ENCODE peak calls at places on chromosome 12, in nine cellular contexts. B is lung; W is effector memory CD4-positive, alpha-beta T cell; R is neural progenitor cell; A is tibial nerve; L is astrocyte; S is kidney; U is endothelial cell of umbilical vein; Q is CD4-positive, CD25-positive, alpha-beta regulatory T cell. C is an unnamed sample.
A peak's percentile ranks its signal among the peaks of the same experiment; 100 is the strongest.

GRCh38 chr12:95224202-95225170 is 6.9 kb downstream of the VEZT start:
- DNase-seq in B (no peak), W (no peak), R (no peak), A (no peak), L (peak; percentile 84), S (no peak), U (no peak), Q (no peak), C (no peak)

GRCh38 chr12:127785535-127785934 is 481.4 kb upstream of the TMEM132C start:
- DNase-seq in B (no peak), W (no peak), R (no peak), A (no peak), L (peak; percentile 72), S (no peak), U (no peak), Q (no peak), C (peak; percentile 31)

GRCh38 chr12:60714141-60714900 is 1118.5 kb downstream of the SLC16A7 start:
- DNase-seq in B (no peak), W (no peak), R (no peak), A (no peak), L (no peak), S (no peak), U (no peak), Q (no peak), C (no peak)

GRCh38 chr12:20596036-20596435 is 99.1 kb upstream of the SLCO1C1 start:
- DNase-seq in B (no peak), W (no peak), R (no peak), A (no peak), L (no peak), S (no peak), U (no peak), Q (no peak), C (no peak)

GRCh38 chr12:51128905-51129304 is 44.0 kb downstream of the TFCP2 start:
- DNase-seq in B (no peak), W (no peak), R (no peak), A (no peak), L (peak; percentile 33), S (no peak), U (no peak), Q (no peak), C (peak; percentile 9)

GRCh38 chr12:91562476-91562875 is 379.9 kb upstream of the DCN start:
- DNase-seq in B (no peak), W (no peak), R (no peak), A (no peak), L (no peak), S (no peak), U (no peak), Q (peak; percentile 20), C (no peak)

GRCh38 chr12:124621296-124621660 is 53.9 kb upstream of the NCOR2 start:
- DNase-seq in B (peak; percentile 80), W (no peak), R (no peak), A (peak; percentile 70), L (peak; percentile 90), S (no peak), U (no peak), Q (no peak), C (no peak)

GRCh38 chr12:72276212-72276865 is 4.2 kb downstream of the TRHDE start:
- DNase-seq in B (no peak), W (no peak), R (no peak), A (no peak), L (no peak), S (no peak), U (no peak), Q (no peak), C (no peak)

GRCh38 chr12:8742501-8742900 is 44.7 kb downstream of the RIMKLB start:
- DNase-seq in B (no peak), W (no peak), R (no peak), A (no peak), L (peak; percentile 73), S (no peak), U (no peak), Q (no peak), C (no peak)

GRCh38 chr12:108046135-108046534 is 83.0 kb upstream of the WSCD2 start:
- DNase-seq in B (no peak), W (no peak), R (no peak), A (no peak), L (no peak), S (no peak), U (no peak), Q (no peak), C (peak; percentile 5)

GRCh38 chr12:93135286-93136239 is 206.5 kb upstream of the EEA1 start:
- DNase-seq in B (no peak), W (no peak), R (no peak), A (no peak), L (no peak), S (no peak), U (peak; percentile 90), Q (no peak), C (peak; percentile 30)

GRCh38 chr12:111430418-111431353 is 25.0 kb downstream of the SH2B3 start:
- DNase-seq in B (no peak), W (peak; percentile 78), R (no peak), A (no peak), L (no peak), S (peak; percentile 67), U (peak; percentile 73), Q (peak; percentile 55), C (no peak)

GRCh38 chr12:2912216-2912575 is 21.5 kb downstream of the TULP3 start:
- DNase-seq in B (no peak), W (no peak), R (no peak), A (no peak), L (no peak), S (no peak), U (no peak), Q (no peak), C (no peak)
- H3K27ac ChIP-seq in B (no peak overlapping the region), W (no peak overlapping the region), R (peak overlapping the region; percentile 80), A (no peak overlapping the region), L (peak overlapping the region; percentile 14), S (no peak overlapping the region), U (no peak overlapping the region), Q (no peak overlapping the region), C (peak overlapping the region; percentile 79)

GRCh38 chr12:6819069-6820030 is 2.3 kb upstream of the GPR162 start:
- DNase-seq in B (no peak), W (no peak), R (no peak), A (no peak), L (no peak), S (no peak), U (peak; percentile 16), Q (no peak), C (no peak)

GRCh38 chr12:6821271-6821673 is 349 bp upstream of the GPR162 start:
- DNase-seq in B (peak; percentile 51), W (no peak), R (peak; percentile 82), A (peak; percentile 57), L (peak; percentile 70), S (peak; percentile 90), U (peak; percentile 83), Q (no peak), C (peak; percentile 80)

GRCh38 chr12:6818246-6819006 is 3.2 kb upstream of the GPR162 start:
- DNase-seq in B (no peak), W (no peak), R (peak; percentile 52), A (no peak), L (no peak), S (no peak), U (no peak), Q (no peak), C (no peak)

GRCh38 chr12:6821674-6822433 is at the start of gene GPR162:
- DNase-seq in B (peak; percentile 45), W (no peak), R (peak; percentile 92), A (no peak), L (peak; percentile 37), S (peak; percentile 90), U (no peak), Q (no peak), C (peak; percentile 81)

DNA sequence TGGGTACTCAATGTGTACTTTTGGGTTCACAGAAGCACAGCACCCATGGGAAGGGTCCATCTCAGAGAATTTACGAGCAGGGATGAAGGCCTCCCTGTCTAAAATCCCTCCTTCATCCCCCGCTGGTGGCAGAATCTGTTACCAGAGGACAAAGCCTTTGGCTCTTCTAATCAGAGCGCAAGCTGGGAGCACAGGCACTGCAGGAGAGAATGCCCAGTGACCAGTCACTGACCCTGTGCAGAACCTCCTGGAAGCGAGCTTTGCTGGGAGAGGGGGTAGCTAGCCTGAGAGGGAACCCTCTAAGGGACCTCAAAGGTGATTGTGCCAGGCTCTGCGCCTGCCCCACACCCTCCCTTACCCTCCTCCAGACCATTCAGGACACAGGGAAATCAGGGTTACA is 1.4 kb upstream of the GPR162 start:
- DNase-seq in B (no peak), W (no peak), R (peak; percentile 66), A (no peak), L (no peak), S (no peak), U (no peak), Q (no peak), C (no peak)
- H3K27ac ChIP-seq in B (no peak overlapping the region), W (no peak overlapping the region), R (peak overlapping the region; percentile 27), A (no peak overlapping the region), L (no peak overlapping the region), S (no peak overlapping the region), U (no peak overlapping the region), Q (no peak overlapping the region), C (no peak overlapping the region)

GRCh38 chr12:75670175-75670574 is 158.8 kb upstream of the KRR1 start:
- DNase-seq in B (no peak), W (no peak), R (no peak), A (no peak), L (no peak), S (no peak), U (no peak), Q (no peak), C (no peak)

GRCh38 chr12:75665216-75665615 is 153.8 kb upstream of the KRR1 start:
- DNase-seq in B (no peak), W (no peak), R (no peak), A (no peak), L (peak; percentile 77), S (no peak), U (no peak), Q (no peak), C (no peak)

GRCh38 chr12:75662501-75663159 is 151.2 kb upstream of the KRR1 start:
- DNase-seq in B (no peak), W (no peak), R (no peak), A (no peak), L (no peak), S (no peak), U (no peak), Q (no peak), C (no peak)

GRCh38 chr12:75666126-75666979 is 154.9 kb upstream of the KRR1 start:
- DNase-seq in B (no peak), W (no peak), R (peak; percentile 20), A (no peak), L (peak; percentile 86), S (no peak), U (no peak), Q (no peak), C (no peak)

DNA sequence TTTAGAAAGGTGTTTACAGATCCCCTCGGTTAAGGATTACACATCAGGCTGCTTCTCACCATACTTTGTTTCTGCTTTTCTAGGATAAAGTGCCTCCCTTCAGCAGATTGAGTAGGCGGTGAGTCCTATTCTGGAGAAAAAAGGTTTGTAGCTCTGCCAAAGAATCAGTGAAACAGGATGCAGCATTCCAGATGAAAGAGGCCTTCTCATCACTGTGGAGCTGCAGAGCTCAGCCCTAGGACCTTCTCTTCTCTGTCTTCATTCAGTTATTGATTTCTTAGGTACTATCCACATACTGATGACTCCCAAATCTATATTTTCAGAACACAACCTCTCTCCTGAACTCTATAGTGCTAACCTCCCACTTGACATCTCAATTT is 155.6 kb upstream of the KRR1 start:
- DNase-seq in B (no peak), W (no peak), R (no peak), A (no peak), L (peak; percentile 89), S (no peak), U (peak; percentile 58), Q (no peak), C (peak; percentile 27)
- H3K27ac ChIP-seq in B (no peak overlapping the region), W (no peak overlapping the region), R (peak overlapping the region; percentile 54), A (no peak overlapping the region), L (peak overlapping the region; percentile 78), S (no peak overlapping the region), U (no peak overlapping the region), Q (no peak overlapping the region), C (no peak overlapping the region)

GRCh38 chr12:48045061-48045846 is 41.0 kb upstream of the COL2A1 start:
- DNase-seq in B (no peak), W (no peak), R (no peak), A (no peak), L (no peak), S (no peak), U (no peak), Q (no peak), C (no peak)
- H3K27ac ChIP-seq in B (no peak overlapping the region), W (no peak overlapping the region), R (no peak overlapping the region), A (no peak overlapping the region), L (no peak overlapping the region), S (no peak overlapping the region), U (no peak overlapping the region), Q (no peak overlapping the region), C (no peak overlapping the region)

C was measured in A673.